ENCODE peak calls at places on chromosomes 4 and X, in eight cellular contexts. I, J, N, M, A, W, K and U are unnamed samples.

GRCh38 chr4:99462875-99463464 is 27.8 kb upstream of the ADH7 start:
- DNase-seq in A (peak), K (peak), M (peak), J (peak), I (peak), W (peak), N (peak), U (peak)

GRCh38 chr4:41709844-41710481 is 38.6 kb downstream of the PHOX2B start:
- DNase-seq in I (peak), K (peak), A (no peak), W (peak), J (no peak), M (peak), N (no peak), U (peak)

GRCh38 chr4:13705521-13706035 is 78.1 kb upstream of the BOD1L1 start:
- DNase-seq in A (peak), J (no peak), W (no peak), K (no peak), I (no peak), N (no peak), M (no peak), U (peak)

GRCh38 chr4:84596826-84597225 is 13.9 kb downstream of the CDS1 start:
- DNase-seq in W (no peak), A (peak), J (no peak), K (no peak), M (no peak), I (no peak), N (peak), U (peak)

GRCh38 chrX:348461-349117 is 30.0 kb upstream of the GTPBP6 start:
- DNase-seq in N (no peak), M (no peak), A (no peak), K (no peak), W (peak), J (no peak), I (peak), U (no peak)

GRCh38 chr4:73275318-73275654 is 16.7 kb upstream of the ANKRD17 start:
- DNase-seq in I (no peak), M (no peak), J (no peak), N (no peak), W (no peak), A (no peak), K (no peak), U (no peak)

GRCh38 chr4:2936773-2937145 is 26.4 kb downstream of the NOP14 start:
- DNase-seq in N (no peak), J (no peak), I (peak), K (no peak), A (no peak), M (peak), W (peak), U (peak)

GRCh38 chrX:39755152-39756032 is 342.4 kb downstream of the BCOR start:
- DNase-seq in I (peak), N (no peak), J (peak), W (peak), K (peak), A (peak), M (peak), U (peak)

GRCh38 chrX:16671005-16671404 is 21.0 kb downstream of the S100G start:
- DNase-seq in W (peak), M (peak), I (peak), J (no peak), A (no peak), K (peak), N (no peak), U (peak)
- TF ChIP-seq CTCF in W (peak), M (peak), I (peak), J (no peak), A (no peak), K (peak), N (no peak), U (peak)

DNA sequence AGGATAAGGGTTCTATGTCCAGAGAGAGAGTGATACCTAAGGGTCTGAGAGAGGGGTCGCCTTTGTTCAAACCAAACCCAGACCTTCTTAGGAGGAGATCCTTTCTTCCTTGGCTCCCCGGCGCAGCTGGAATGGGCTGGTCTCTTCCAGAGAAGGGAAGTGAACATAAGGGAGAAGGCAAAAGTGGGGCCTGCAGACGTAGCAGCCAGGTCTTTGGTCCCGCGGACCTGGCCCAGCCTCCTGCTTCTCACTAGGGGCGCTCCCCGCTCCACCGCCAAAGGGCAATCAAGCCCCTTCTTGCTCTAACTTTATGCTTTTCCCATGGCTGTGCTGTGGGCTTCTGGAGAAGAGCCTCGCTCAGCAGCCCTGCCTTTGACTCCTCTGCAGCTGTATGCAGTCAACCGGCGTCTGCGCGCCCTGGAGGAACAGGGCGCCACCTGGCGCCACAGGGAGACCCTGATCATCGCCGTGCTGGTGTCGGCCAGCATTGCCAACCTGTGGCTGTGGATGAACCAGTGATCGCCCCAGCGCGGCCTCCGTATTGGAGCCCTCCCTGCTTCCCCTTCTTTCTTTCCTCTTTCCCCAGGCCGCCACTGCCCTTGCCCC is 6.5 kb downstream of the FATE1 start:
- DNase-seq in A (no peak), N (peak), K (peak), M (peak), W (no peak), J (peak), I (peak), U (no peak)
- TF ChIP-seq CTCF in A (no peak), N (no peak), K (peak), M (peak), W (peak), J (peak), I (no peak), U (peak)

GRCh38 chrX:109393859-109394258 is 88.0 kb downstream of the GUCY2F start:
- DNase-seq in I (no peak), M (no peak), J (no peak), W (no peak), K (peak), N (peak), A (no peak), U (peak)
- TF ChIP-seq CTCF in I (no peak), M (peak), J (no peak), W (no peak), K (no peak), N (no peak), A (no peak), U (peak)

GRCh38 chr4:112057479-112057878 is 87.8 kb upstream of the FAM241A start:
- DNase-seq in W (no peak), N (no peak), M (no peak), J (no peak), K (no peak), A (no peak), I (no peak), U (no peak)
- TF ChIP-seq CTCF in W (no peak), N (no peak), M (no peak), J (no peak), K (no peak), A (no peak), I (no peak), U (no peak)

DNA sequence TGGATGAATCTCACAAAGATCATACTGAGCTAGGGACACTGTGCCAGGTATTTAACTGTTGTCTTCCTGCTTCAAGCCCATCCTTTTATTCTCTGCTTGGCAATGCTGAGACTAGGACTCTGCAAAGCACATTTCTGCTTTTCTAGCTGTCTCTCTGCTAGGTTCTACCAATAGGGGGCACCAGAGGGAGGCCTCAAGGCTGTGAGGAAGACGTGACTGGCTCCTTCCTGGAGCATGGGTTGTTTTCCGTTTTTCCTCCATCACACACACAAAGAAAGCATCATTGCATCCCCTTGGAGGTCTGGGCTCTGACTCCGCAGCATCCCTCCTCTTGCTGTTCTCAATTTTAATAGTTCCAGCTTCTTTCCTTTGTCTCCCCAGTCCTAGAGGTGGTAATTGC is 10.9 kb upstream of the DCTD start:
- DNase-seq in I (no peak), J (no peak), A (no peak), M (no peak), W (no peak), N (peak), K (peak), U (no peak)
- TF ChIP-seq CTCF in I (peak), J (peak), A (no peak), M (peak), W (peak), N (peak), K (no peak), U (no peak)

DNA sequence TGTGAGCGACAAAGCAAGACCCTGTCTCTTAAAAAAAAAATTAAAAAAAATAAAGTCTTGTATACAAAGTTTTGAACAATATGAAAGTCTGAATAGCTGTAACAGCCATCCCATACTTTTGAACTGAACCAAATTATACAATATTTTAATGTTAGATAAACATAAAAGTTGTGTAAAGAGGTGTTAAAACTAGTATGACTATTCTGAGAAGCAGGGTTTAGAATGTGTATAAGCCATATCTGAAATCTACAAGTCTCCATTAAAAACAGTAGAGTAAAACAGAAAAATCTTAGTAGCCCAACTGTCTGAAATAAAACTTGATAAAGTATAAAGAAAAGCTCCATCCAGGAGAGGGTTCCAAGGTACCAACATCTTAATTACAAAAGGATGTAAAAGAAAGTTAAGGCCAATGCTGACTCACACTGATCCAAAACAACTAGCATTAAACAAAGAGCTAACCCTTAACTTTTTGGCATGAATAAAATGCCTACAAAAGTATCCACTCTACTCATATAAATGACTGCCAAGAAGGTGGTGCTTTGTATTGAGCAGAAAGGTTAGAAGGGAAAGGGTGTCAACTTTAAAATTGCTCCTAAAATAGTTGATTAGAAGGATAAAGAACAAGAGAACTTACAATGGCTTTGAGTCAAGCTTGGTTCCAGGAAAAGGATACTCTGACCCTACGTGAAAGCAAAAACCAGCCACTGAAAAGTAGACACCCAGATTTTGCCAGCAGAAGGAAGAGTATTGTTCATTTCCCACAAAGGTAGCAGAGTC is 18.5 kb downstream of the CNOT6L start:
- DNase-seq in I (peak), M (peak), J (no peak), N (no peak), K (no peak), A (no peak), W (peak), U (peak)
- TF ChIP-seq CTCF in I (no peak), M (no peak), J (no peak), N (no peak), K (no peak), A (no peak), W (no peak), U (no peak)

GRCh38 chrX:76126851-76127250 is 46.0 kb upstream of the PBDC1 start:
- DNase-seq in M (no peak), W (no peak), I (no peak), J (no peak), N (no peak), A (no peak), K (no peak), U (no peak)

GRCh38 chrX:76127341-76127740 is 45.5 kb upstream of the PBDC1 start:
- DNase-seq in I (no peak), W (no peak), K (no peak), J (no peak), A (no peak), M (no peak), N (no peak), U (no peak)
- TF ChIP-seq CTCF in I (no peak), W (no peak), K (no peak), J (no peak), A (no peak), M (no peak), N (no peak), U (peak)

GRCh38 chrX:20438871-20439526 is 172.3 kb upstream of the RPS6KA3 start:
- DNase-seq in N (no peak), I (no peak), M (no peak), W (no peak), K (no peak), A (no peak), J (no peak), U (no peak)

GRCh38 chrX:20437678-20438077 is 171.0 kb upstream of the RPS6KA3 start:
- DNase-seq in M (no peak), N (no peak), W (no peak), J (no peak), K (no peak), A (no peak), I (peak), U (no peak)

GRCh38 chrX:20442597-20442996 is 175.9 kb upstream of the RPS6KA3 start:
- DNase-seq in A (peak), W (peak), I (peak), J (peak), N (peak), M (peak), K (peak), U (peak)

GRCh38 chrX:20445109-20445508 is 178.4 kb upstream of the RPS6KA3 start:
- DNase-seq in W (no peak), I (no peak), K (no peak), A (no peak), M (no peak), N (no peak), J (no peak), U (no peak)

DNA sequence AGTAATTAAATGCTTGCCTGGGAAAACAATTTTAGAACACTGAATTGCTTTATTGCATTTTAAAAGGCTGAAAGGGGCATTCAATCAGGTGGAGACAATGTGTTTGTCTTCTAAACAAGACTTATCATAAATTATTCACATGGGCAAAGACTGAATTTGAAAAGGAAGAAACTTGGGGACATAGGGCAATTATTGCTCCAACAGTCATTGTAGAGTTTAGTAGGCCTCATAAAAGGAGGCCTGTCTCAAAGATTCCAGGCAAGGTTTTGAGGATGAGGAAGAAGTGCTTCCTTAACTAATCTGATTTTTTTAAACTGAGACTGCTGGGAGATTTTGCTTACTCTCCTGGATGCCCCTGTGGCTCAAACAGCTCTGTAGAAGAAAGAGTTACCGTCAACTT is 174.4 kb upstream of the RPS6KA3 start:
- DNase-seq in K (no peak), I (no peak), M (no peak), W (no peak), A (no peak), N (no peak), J (no peak), U (no peak)
- TF ChIP-seq CTCF in K (no peak), I (no peak), M (no peak), W (no peak), A (no peak), N (no peak), J (no peak), U (no peak)

DNA sequence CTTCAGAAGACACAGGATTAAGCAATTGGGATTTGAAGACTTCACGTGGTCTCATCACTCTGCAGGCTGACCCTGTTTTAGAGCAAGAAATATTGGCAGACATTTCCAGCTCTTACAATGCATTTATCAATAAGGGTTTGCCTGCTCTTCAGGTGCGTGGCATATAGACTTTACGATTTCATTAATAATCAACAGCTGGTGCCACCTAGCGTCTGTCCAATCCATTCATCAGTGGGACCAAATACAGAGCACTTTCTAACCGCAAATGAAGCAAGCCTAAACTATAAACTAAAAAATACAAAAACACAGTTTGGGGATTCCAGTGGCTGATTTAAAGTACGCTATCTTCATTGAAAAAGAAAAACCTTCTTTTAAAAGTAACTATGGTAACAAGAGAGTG is 125.4 kb upstream of the DMD start:
- DNase-seq in A (no peak), M (no peak), K (peak), J (no peak), N (no peak), W (peak), I (peak), U (peak)
- TF ChIP-seq CTCF in A (no peak), M (no peak), K (no peak), J (no peak), N (no peak), W (peak), I (peak), U (peak)

GRCh38 chr4:96352051-96352517 is 512.2 kb downstream of the PDHA2 start:
- DNase-seq in W (no peak), N (peak), I (peak), A (no peak), M (no peak), K (peak), J (no peak), U (peak)
- TF ChIP-seq CTCF in W (no peak), N (peak), I (peak), A (no peak), M (no peak), K (no peak), J (peak), U (peak)